ENCODE peak calls at places on chromosomes 7 and 10, in five cellular contexts. J, L, W, Z and Y are unnamed samples.
A peak's percentile ranks its signal among the peaks of the same experiment; 100 is the strongest.

GRCh38 chr10:72803119-72803505 is 90.4 kb upstream of the OIT3 start:
- DNase-seq in J (no peak), L (no peak), W (no peak), Z (no peak), Y (no peak)

GRCh38 chr10:116715396-116715795 is 27.0 kb downstream of the HSPA12A start:
- DNase-seq in J (no peak), L (no peak), W (no peak), Z (no peak), Y (no peak)

GRCh38 chr10:92222603-92223275 is 68.1 kb downstream of the CPEB3 start:
- DNase-seq in J (no peak), L (no peak), W (no peak), Z (no peak), Y (no peak)

GRCh38 chr7:28112883-28113540 is 67.6 kb downstream of the JAZF1 start:
- DNase-seq in J (no peak), L (peak; percentile 28), W (peak; percentile 50), Z (no peak), Y (peak; percentile 88)

GRCh38 chr7:131076711-131077170 is 250.9 kb upstream of the MKLN1 start:
- DNase-seq in J (no peak), L (no peak), W (no peak), Z (no peak), Y (no peak)

GRCh38 chr7:28410628-28411578 is 1.4 kb upstream of the CREB5 start:
- DNase-seq in J (no peak), L (peak; percentile 37), W (peak; percentile 77), Z (no peak), Y (peak; percentile 77)

GRCh38 chr10:111148025-111148424 is 71.2 kb downstream of the ADRA2A start:
- DNase-seq in J (no peak), L (no peak), W (no peak), Z (no peak), Y (no peak)

GRCh38 chr10:28302012-28302667 is 724 bp downstream of the MPP7 start:
- DNase-seq in J (no peak), L (peak; percentile 16), W (peak; percentile 62), Z (no peak), Y (peak; percentile 56)

GRCh38 chr7:17488829-17489228 is 190.4 kb downstream of the AHR start:
- DNase-seq in J (no peak), L (no peak), W (no peak), Z (no peak), Y (no peak)

GRCh38 chr10:101683226-101683625 is 11.7 kb downstream of the FBXW4 start:
- DNase-seq in J (no peak), L (no peak), W (no peak), Z (no peak), Y (no peak)

GRCh38 chr10:125038637-125039036 is 96.7 kb downstream of the ZRANB1 start:
- DNase-seq in J (no peak), L (no peak), W (peak; percentile 61), Z (no peak), Y (no peak)

GRCh38 chr10:17143055-17143690 is 13.6 kb upstream of the CUBN start:
- DNase-seq in J (no peak), L (no peak), W (no peak), Z (no peak), Y (no peak)

GRCh38 chr10:3838723-3839437 is 53.9 kb upstream of the KLF6 start:
- DNase-seq in J (no peak), L (no peak), W (no peak), Z (no peak), Y (no peak)

GRCh38 chr10:5071411-5072198 is 22.6 kb upstream of the AKR1C3 start:
- DNase-seq in J (no peak), L (peak; percentile 55), W (peak; percentile 86), Z (no peak), Y (peak; percentile 69)

GRCh38 chr7:157009778-157010587 is 480 bp downstream of the MNX1 start:
- DNase-seq in J (no peak), L (no peak), W (no peak), Z (peak; percentile 72), Y (no peak)

GRCh38 chr7:5705318-5705717 is 76.1 kb downstream of the RNF216 start:
- DNase-seq in J (no peak), L (no peak), W (no peak), Z (no peak), Y (no peak)

GRCh38 chr10:66746711-66747110 is 179.1 kb upstream of the LRRTM3 start:
- DNase-seq in J (no peak), L (no peak), W (no peak), Z (no peak), Y (no peak)

GRCh38 chr10:8057636-8058273 is 3.3 kb downstream of the GATA3 start:
- DNase-seq in J (no peak), L (no peak), W (no peak), Z (no peak), Y (no peak)

GRCh38 chr7:77800158-77800557 is 1.6 kb downstream of the PHTF2 start:
- DNase-seq in J (no peak), L (no peak), W (no peak), Z (no peak), Y (no peak)

GRCh38 chr7:143965280-143965679 is 10.6 kb downstream of the OR2F1 start:
- DNase-seq in J (no peak), L (no peak), W (no peak), Z (no peak), Y (no peak)

GRCh38 chr10:35598379-35598778 is 6.8 kb upstream of the GJD4 start:
- DNase-seq in J (no peak), L (no peak), W (no peak), Z (no peak), Y (no peak)
- TF ChIP-seq CTCF in J (no peak), L (no peak), W (peak; percentile 27), Z (no peak), Y (peak; percentile 34)

GRCh38 chr7:151688236-151688780 is 168.6 kb upstream of the RHEB start:
- DNase-seq in J (no peak), L (no peak), W (no peak), Z (peak; percentile 48), Y (no peak)

GRCh38 chr7:151686016-151686766 is 166.5 kb upstream of the RHEB start:
- DNase-seq in J (peak; percentile 49), L (no peak), W (no peak), Z (no peak), Y (no peak)

GRCh38 chr7:151689196-151689971 is 169.7 kb upstream of the RHEB start:
- DNase-seq in J (peak; percentile 65), L (no peak), W (no peak), Z (peak; percentile 63), Y (no peak)

GRCh38 chr7:151686826-151687225 is 167.1 kb upstream of the RHEB start:
- DNase-seq in J (no peak), L (no peak), W (no peak), Z (no peak), Y (no peak)

GRCh38 chr7:151687523-151688235 is 168.0 kb upstream of the RHEB start:
- DNase-seq in J (peak; percentile 61), L (peak; percentile 40), W (peak; percentile 78), Z (no peak), Y (peak; percentile 88)
- H3K4me1 ChIP-seq in J (no peaks in the 10 kb centered on the region), L (no peaks in the 10 kb centered on the region), W (peaks cover 51% of the 10 kb centered on the region), Z (peaks cover 33% of the 10 kb centered on the region), Y (no peaks in the 10 kb centered on the region)

DNA sequence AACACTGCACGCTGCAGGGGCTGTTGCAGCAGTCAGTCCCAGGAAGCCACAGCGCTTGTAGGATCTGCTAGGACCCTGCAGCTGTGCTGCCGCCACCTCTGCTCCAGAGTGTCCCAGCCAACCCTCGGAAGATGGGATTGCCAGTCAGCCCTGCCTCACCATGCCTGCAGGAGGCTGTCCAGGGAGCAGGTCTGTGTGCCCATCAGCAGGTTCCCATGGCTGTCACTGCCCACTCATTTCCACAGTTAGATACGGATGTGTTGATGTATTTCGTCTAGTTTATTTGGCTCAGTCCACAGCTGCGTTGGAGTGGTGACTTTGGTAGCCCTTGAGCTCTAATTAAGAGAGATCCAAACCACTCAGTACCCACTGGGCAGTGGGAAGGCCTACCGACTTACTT is 35.7 kb downstream of the SHH start:
- DNase-seq in J (no peak), L (no peak), W (no peak), Z (no peak), Y (no peak)
- H3K36me3 ChIP-seq in J (peaks cover 70% of the 10 kb centered on the region), L (peaks cover 94% of the 10 kb centered on the region), W (peaks cover 94% of the 10 kb centered on the region), Z (peaks cover 100% of the 10 kb centered on the region), Y (no peaks in the 10 kb centered on the region)

DNA sequence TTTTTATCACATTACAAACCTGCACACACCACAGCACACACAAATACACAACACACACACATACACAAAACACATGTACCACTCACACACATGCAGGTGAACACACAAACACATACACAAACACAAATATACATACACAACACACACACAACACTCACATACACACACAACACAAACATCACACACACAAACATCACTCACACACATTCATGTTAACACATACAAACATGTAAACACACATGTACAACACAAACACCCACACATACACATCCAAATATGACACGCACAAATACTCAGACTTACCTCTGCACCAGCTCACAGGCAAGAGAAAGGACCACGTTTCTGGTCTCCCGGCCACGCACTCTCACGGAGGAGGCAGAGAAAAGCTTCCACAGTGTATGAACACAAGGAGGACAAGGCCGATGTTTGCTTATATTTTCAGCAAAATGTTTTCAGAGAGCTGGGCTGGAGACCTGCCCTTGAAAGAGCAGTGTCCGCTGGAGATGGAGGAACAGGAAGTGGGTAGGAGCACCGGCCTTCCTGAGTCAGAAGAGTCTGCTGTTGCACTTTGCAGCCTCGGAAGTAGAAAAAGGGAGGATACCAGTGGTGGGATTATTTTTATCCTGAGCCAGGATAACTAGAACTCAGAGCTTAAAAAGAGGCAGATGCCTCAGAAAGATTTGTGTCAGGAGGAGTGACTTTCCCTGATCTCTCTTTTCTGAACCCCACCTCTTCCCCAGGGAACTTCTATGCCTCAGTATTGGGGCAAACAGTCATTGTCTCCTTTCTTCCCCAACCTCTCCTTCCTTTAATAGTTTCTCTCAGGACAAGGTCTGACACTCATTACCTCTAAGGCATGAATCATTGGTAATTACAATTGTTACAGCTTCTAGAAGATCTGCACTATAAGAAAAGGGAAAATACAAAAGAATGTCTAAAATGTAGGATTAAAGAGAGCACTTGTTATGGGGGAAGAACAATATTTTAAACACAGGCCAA is at the start of gene GIMAP6:
- DNase-seq in J (no peak), L (no peak), W (no peak), Z (peak; percentile 82), Y (no peak)
- TF ChIP-seq CTCF in J (no peak), L (no peak), W (no peak), Z (no peak), Y (no peak)